ENCODE peak calls at places on chromosome 7, in five cellular contexts. K is natural killer cell, T is RWPE1, X is mucosa of descending colon, B is BJ. I is an unnamed sample.

GRCh38 chr7:42831051-42831952 is 80.6 kb downstream of the C7orf25 start:
- DNase-seq in K (no peak), T (peak), X (peak), B (no peak), I (no peak)

GRCh38 chr7:13508586-13508985 is 480.9 kb downstream of the ETV1 start:
- DNase-seq in K (no peak), T (no peak), X (no peak), B (no peak), I (no peak)

GRCh38 chr7:87154166-87154565 is 1.9 kb downstream of the DMTF1 start:
- DNase-seq in K (no peak), T (no peak), X (no peak), B (no peak), I (no peak)

GRCh38 chr7:37759519-37759918 is 76.0 kb downstream of the GPR141 start:
- DNase-seq in K (no peak), T (no peak), X (no peak), B (no peak), I (no peak)

GRCh38 chr7:92621641-92622429 is 31.6 kb upstream of the FAM133B start:
- DNase-seq in K (no peak), T (no peak), X (no peak), B (no peak), I (no peak)

GRCh38 chr7:151814400-151814914 is 62.5 kb downstream of the PRKAG2 start:
- DNase-seq in K (no peak), T (no peak), X (no peak), B (no peak), I (no peak)

GRCh38 chr7:40232242-40232929 is 97.6 kb downstream of the SUGCT start:
- DNase-seq in K (no peak), T (peak), X (peak), B (no peak), I (no peak)

GRCh38 chr7:130352335-130353074 is 7.9 kb downstream of the CPA5 start:
- DNase-seq in K (no peak), T (peak), X (no peak), B (no peak), I (no peak)

GRCh38 chr7:37067961-37068536 is 343.8 kb upstream of the AOAH start:
- DNase-seq in K (no peak), T (no peak), X (no peak), B (no peak), I (no peak)

GRCh38 chr7:36281945-36282727 is 107.5 kb upstream of the ANLN start:
- DNase-seq in K (no peak), T (no peak), X (no peak), B (no peak), I (no peak)

GRCh38 chr7:129118976-129119375 is 25.5 kb upstream of the TSPAN33 start:
- DNase-seq in K (no peak), T (no peak), X (no peak), B (no peak), I (no peak)

GRCh38 chr7:81430150-81430549 is 339.7 kb downstream of the HGF start:
- DNase-seq in K (no peak), T (no peak), X (no peak), B (no peak), I (no peak)

GRCh38 chr7:68977709-68978108 is 620.6 kb upstream of the AUTS2 start:
- DNase-seq in K (no peak), T (no peak), X (no peak), B (no peak), I (no peak)

GRCh38 chr7:105306160-105306784 is 82.4 kb downstream of the SRPK2 start:
- DNase-seq in K (no peak), T (no peak), X (no peak), B (no peak), I (no peak)

GRCh38 chr7:25897261-25897782 is 254.7 kb upstream of the NFE2L3 start:
- DNase-seq in K (no peak), T (no peak), X (no peak), B (no peak), I (no peak)

GRCh38 chr7:137127058-137127457 is 216.5 kb downstream of the PTN start:
- DNase-seq in K (no peak), T (no peak), X (no peak), B (no peak), I (no peak)

GRCh38 chr7:44119829-44120380 is 3.4 kb downstream of the POLD2 start:
- DNase-seq in K (no peak), T (no peak), X (no peak), B (no peak), I (no peak)

GRCh38 chr7:142870575-142871259 is 14.8 kb downstream of the TRPV6 start:
- DNase-seq in K (no peak), T (no peak), X (no peak), B (no peak), I (no peak)

GRCh38 chr7:112571852-112572607 is 91.2 kb downstream of the LSMEM1 start:
- DNase-seq in K (no peak), T (no peak), X (peak), B (no peak), I (no peak)

GRCh38 chr7:129829677-129830631 is 122.8 kb downstream of the UBE2H start:
- DNase-seq in K (peak), T (peak), X (peak), B (no peak), I (no peak)

DNA sequence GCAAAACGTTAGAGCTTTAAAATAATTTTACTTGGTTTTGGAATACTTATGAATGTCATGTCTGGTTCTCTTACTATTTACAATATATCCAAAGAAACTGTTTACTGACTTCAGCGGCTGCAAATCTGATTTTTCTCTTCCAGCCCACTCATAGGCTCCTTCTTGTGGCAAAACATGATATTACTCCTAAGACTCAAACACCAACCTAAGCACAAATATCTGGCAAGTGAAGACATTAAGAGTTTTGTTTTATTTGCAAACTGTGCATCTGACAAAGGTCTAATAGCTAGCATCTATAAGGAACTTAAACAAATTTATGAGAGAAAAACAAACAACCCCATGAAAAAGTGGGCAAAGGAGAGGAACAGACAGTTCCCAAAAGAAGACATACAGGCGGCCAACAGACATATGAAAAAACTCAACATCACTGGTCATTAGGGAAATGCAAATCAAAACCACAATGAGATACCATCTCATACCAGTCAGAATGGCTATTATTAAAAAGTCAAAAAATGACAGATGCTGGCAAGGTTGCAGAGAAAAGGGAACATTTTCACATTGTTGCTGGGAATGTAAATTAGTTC is 20.3 kb upstream of the GJC3 start:
- DNase-seq in K (no peak), T (no peak), X (no peak), B (no peak), I (no peak)
- TF ChIP-seq CTCF in K (no peak), T (peak), X (no peak), B (peak), I (peak)

GRCh38 chr7:7761340-7761973 is 43.0 kb upstream of the RPA3 start:
- DNase-seq in K (no peak), T (peak), X (no peak), B (peak), I (no peak)
- TF ChIP-seq CTCF in K (peak), T (peak), X (no peak), B (peak), I (peak)

GRCh38 chr7:28096713-28097112 is 83.9 kb downstream of the JAZF1 start:
- DNase-seq in K (peak), T (peak), X (peak), B (no peak), I (no peak)
- TF ChIP-seq CTCF in K (peak), T (peak), X (peak), B (peak), I (peak)

GRCh38 chr7:1210321-1210978 is 22.2 kb upstream of the UNCX start:
- DNase-seq in K (no peak), T (no peak), X (no peak), B (no peak), I (no peak)
- TF ChIP-seq CTCF in K (no peak), T (no peak), X (no peak), B (no peak), I (no peak)